ENCODE peak calls at places on chromosomes 12 and 14, in ten cellular contexts. R, D, Y, F, W, U, V, M, E and N are unnamed samples.

GRCh38 chr12:114762490-114763110 is 78.6 kb upstream of the TBX3 start:
- DNase-seq in R (no peak), D (no peak), Y (no peak), F (peak), W (no peak), U (no peak), V (no peak), M (no peak), E (no peak), N (no peak)

GRCh38 chr12:52534482-52534881 is 14.3 kb upstream of the KRT5 start:
- DNase-seq in R (no peak), D (no peak), Y (no peak), F (no peak), W (no peak), U (peak), V (no peak), M (no peak), E (peak), N (no peak)

GRCh38 chr14:59565112-59565511 is 11.5 kb downstream of the CCDC175 start:
- DNase-seq in R (no peak), D (no peak), Y (no peak), F (no peak), W (no peak), U (no peak), V (no peak), M (no peak), E (no peak), N (no peak)

GRCh38 chr12:62098131-62098530 is 162.1 kb upstream of the USP15 start:
- DNase-seq in R (no peak), D (no peak), Y (no peak), F (no peak), W (no peak), U (no peak), V (no peak), M (no peak), E (peak), N (no peak)

GRCh38 chr12:106956048-106956935 is 585 bp downstream of the TMEM263 start:
- DNase-seq in R (peak), D (peak), Y (peak), F (peak), W (peak), U (peak), V (peak), M (peak), E (peak), N (peak)

GRCh38 chr12:65958456-65958855 is 134.2 kb downstream of the HMGA2 start:
- DNase-seq in R (no peak), D (no peak), Y (no peak), F (no peak), W (no peak), U (no peak), V (no peak), M (no peak), E (peak), N (no peak)

GRCh38 chr14:40269436-40269835 is 837.2 kb upstream of the FBXO33 start:
- DNase-seq in R (no peak), D (no peak), Y (no peak), F (no peak), W (no peak), U (no peak), V (no peak), M (no peak), E (no peak), N (no peak)

GRCh38 chr12:10140001-10140400 is 10.0 kb upstream of the CLEC7A start:
- DNase-seq in R (no peak), D (peak), Y (peak), F (peak), W (peak), U (peak), V (no peak), M (peak), E (peak), N (peak)

GRCh38 chr14:75335588-75335987 is 57.0 kb downstream of the FOS start:
- DNase-seq in R (no peak), D (no peak), Y (no peak), F (no peak), W (no peak), U (no peak), V (no peak), M (peak), E (no peak), N (no peak)

GRCh38 chr14:26286806-26287205 is 311.0 kb downstream of the NOVA1 start:
- DNase-seq in R (no peak), D (no peak), Y (no peak), F (no peak), W (no peak), U (no peak), V (no peak), M (no peak), E (no peak), N (no peak)

GRCh38 chr14:75156901-75157300 is 19.5 kb downstream of the TMED10 start:
- DNase-seq in R (no peak), D (peak), Y (no peak), F (peak), W (no peak), U (no peak), V (no peak), M (no peak), E (no peak), N (no peak)

GRCh38 chr14:74910556-74910955 is 12.5 kb downstream of the RPS6KL1 start:
- DNase-seq in R (no peak), D (no peak), Y (no peak), F (no peak), W (no peak), U (no peak), V (no peak), M (no peak), E (no peak), N (no peak)

GRCh38 chr14:67514650-67515385 is 18.3 kb upstream of the PLEKHH1 start:
- DNase-seq in R (no peak), D (no peak), Y (peak), F (peak), W (no peak), U (peak), V (peak), M (peak), E (peak), N (peak)

GRCh38 chr14:67516679-67517078 is 16.4 kb upstream of the PLEKHH1 start:
- DNase-seq in R (no peak), D (no peak), Y (no peak), F (no peak), W (no peak), U (no peak), V (no peak), M (no peak), E (no peak), N (no peak)

GRCh38 chr14:67515386-67516079 is 17.6 kb upstream of the PLEKHH1 start:
- DNase-seq in R (no peak), D (no peak), Y (no peak), F (no peak), W (no peak), U (no peak), V (peak), M (no peak), E (peak), N (peak)

GRCh38 chr14:67519406-67519805 is 13.7 kb upstream of the PLEKHH1 start:
- DNase-seq in R (no peak), D (no peak), Y (no peak), F (no peak), W (no peak), U (no peak), V (no peak), M (no peak), E (no peak), N (no peak)

GRCh38 chr14:67517083-67517482 is 16.0 kb upstream of the PLEKHH1 start:
- DNase-seq in R (no peak), D (no peak), Y (no peak), F (no peak), W (no peak), U (no peak), V (no peak), M (peak), E (peak), N (no peak)
- TF ChIP-seq CTCF in R (peak), D (no peak), Y (no peak), F (peak), W (no peak), U (no peak), V (no peak), M (peak), E (peak), N (no peak)

GRCh38 chr14:90556666-90557450 is 160.0 kb downstream of the CALM1 start:
- DNase-seq in R (no peak), D (no peak), Y (no peak), F (no peak), W (no peak), U (no peak), V (no peak), M (no peak), E (no peak), N (no peak)
- TF ChIP-seq CTCF in R (no peak), D (no peak), Y (no peak), F (peak), W (no peak), U (no peak), V (no peak), M (no peak), E (no peak), N (no peak)

GRCh38 chr12:19440019-19440858 is 947 bp downstream of the AEBP2 start:
- DNase-seq in R (no peak), D (no peak), Y (peak), F (peak), W (no peak), U (peak), V (peak), M (peak), E (peak), N (peak)
- TF ChIP-seq CTCF in R (no peak), D (no peak), Y (no peak), F (no peak), W (no peak), U (no peak), V (no peak), M (no peak), E (no peak), N (no peak)

GRCh38 chr12:92078167-92079053 is 67.2 kb downstream of the BTG1 start:
- DNase-seq in R (peak), D (peak), Y (peak), F (peak), W (peak), U (peak), V (no peak), M (no peak), E (no peak), N (no peak)
- TF ChIP-seq CTCF in R (no peak), D (no peak), Y (no peak), F (no peak), W (no peak), U (no peak), V (no peak), M (no peak), E (no peak), N (no peak)

GRCh38 chr14:64844272-64844671 is 35.4 kb downstream of the SPTB start:
- DNase-seq in R (no peak), D (no peak), Y (no peak), F (no peak), W (no peak), U (no peak), V (no peak), M (no peak), E (no peak), N (peak)

GRCh38 chr14:64841772-64842490 is 37.8 kb downstream of the SPTB start:
- DNase-seq in R (no peak), D (peak), Y (no peak), F (no peak), W (no peak), U (no peak), V (no peak), M (peak), E (no peak), N (no peak)

GRCh38 chr14:64844993-64845536 is 34.6 kb downstream of the SPTB start:
- DNase-seq in R (no peak), D (no peak), Y (no peak), F (no peak), W (no peak), U (no peak), V (no peak), M (no peak), E (no peak), N (no peak)

GRCh38 chr14:64838656-64839055 is 41.1 kb downstream of the SPTB start:
- DNase-seq in R (no peak), D (no peak), Y (no peak), F (no peak), W (no peak), U (peak), V (no peak), M (no peak), E (no peak), N (no peak)

GRCh38 chr14:64841121-64841611 is 38.5 kb downstream of the SPTB start:
- DNase-seq in R (no peak), D (peak), Y (no peak), F (peak), W (peak), U (peak), V (no peak), M (peak), E (peak), N (no peak)
- TF ChIP-seq CTCF in R (peak), D (peak), Y (no peak), F (peak), W (peak), U (peak), V (no peak), M (peak), E (peak), N (no peak)

GRCh38 chr12:120455302-120455701 is 9.1 kb downstream of the GATC start:
- DNase-seq in R (no peak), D (no peak), Y (no peak), F (no peak), W (no peak), U (no peak), V (no peak), M (no peak), E (no peak), N (no peak)

GRCh38 chr12:120460157-120460556 is 9.4 kb downstream of the SRSF9 start:
- DNase-seq in R (no peak), D (no peak), Y (no peak), F (no peak), W (no peak), U (no peak), V (no peak), M (no peak), E (no peak), N (no peak)

GRCh38 chr12:120453060-120453761 is 7.0 kb downstream of the GATC start:
- DNase-seq in R (no peak), D (no peak), Y (no peak), F (no peak), W (no peak), U (no peak), V (no peak), M (no peak), E (no peak), N (no peak)

GRCh38 chr12:120453977-120454376 is 7.7 kb downstream of the GATC start:
- DNase-seq in R (no peak), D (no peak), Y (no peak), F (no peak), W (no peak), U (peak), V (no peak), M (peak), E (peak), N (peak)

DNA sequence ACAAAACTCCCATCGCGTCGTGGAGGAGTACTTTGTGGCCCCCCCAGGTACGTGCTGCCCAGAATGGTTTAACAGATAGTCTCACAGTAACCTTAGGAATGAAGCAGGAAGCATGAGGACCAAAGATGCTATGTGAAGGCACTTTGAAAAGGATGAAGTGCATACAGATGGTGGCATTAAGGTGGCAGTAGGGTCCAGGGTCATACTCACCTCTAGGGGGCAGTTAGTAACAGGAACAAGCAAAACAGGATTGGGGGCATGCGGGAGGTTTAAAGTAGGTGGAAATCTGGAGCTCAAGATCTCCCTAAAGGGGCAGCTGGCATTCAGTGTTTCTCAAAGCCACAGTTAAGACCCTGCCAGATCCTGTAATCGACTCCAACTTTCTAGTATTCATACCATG is 10.9 kb downstream of the GATC start:
- DNase-seq in R (no peak), D (no peak), Y (no peak), F (no peak), W (no peak), U (no peak), V (no peak), M (peak), E (peak), N (no peak)
- TF ChIP-seq CTCF in R (peak), D (peak), Y (no peak), F (peak), W (peak), U (peak), V (no peak), M (peak), E (peak), N (no peak)